ENCODE peak calls at places on chromosomes 12 and 14, in four cellular contexts. X is Calu3, V is fibroblast of mammary gland, U is HepG2. N is an unnamed sample.

GRCh38 chr12:31035944-31036665 is 37.6 kb upstream of the DDX11 start:
- DNase-seq in X (no peak), U (no peak), V (peak), N (no peak)

GRCh38 chr14:35867280-35867629 is 41.1 kb downstream of the BRMS1L start:
- DNase-seq in U (no peak), X (no peak), V (no peak), N (no peak)

GRCh38 chr12:69274861-69275260 is 35.5 kb downstream of the CPSF6 start:
- DNase-seq in U (no peak), V (peak), X (no peak), N (peak)

GRCh38 chr12:38053655-38054464 is 262.7 kb upstream of the ALG10B start:
- DNase-seq in V (no peak), U (peak), X (peak), N (peak)

GRCh38 chr12:105640780-105641179 is 310.3 kb downstream of the C12orf75 start:
- DNase-seq in X (no peak), U (no peak), V (no peak), N (no peak)

GRCh38 chr12:16062611-16063010 is 151.5 kb downstream of the DERA start:
- DNase-seq in V (peak), U (no peak), X (no peak), N (peak)

GRCh38 chr12:1594045-1594294 is 411 bp downstream of the FBXL14 start:
- DNase-seq in V (no peak), X (peak), U (no peak), N (peak)

GRCh38 chr12:128857173-128857770 is 4.0 kb downstream of the GLT1D1 start:
- DNase-seq in X (no peak), U (no peak), V (no peak), N (no peak)

GRCh38 chr14:24868389-24868788 is 181.6 kb downstream of the STXBP6 start:
- DNase-seq in V (no peak), X (no peak), U (no peak), N (no peak)

GRCh38 chr14:76564471-76565119 is 188.7 kb downstream of the ESRRB start:
- DNase-seq in U (no peak), V (peak), X (no peak), N (peak)

GRCh38 chr14:57352771-57353170 is 37.6 kb upstream of the NAA30 start:
- DNase-seq in X (no peak), V (peak), U (no peak), N (peak)

GRCh38 chr14:56885795-56886194 is 75.5 kb upstream of the OTX2 start:
- DNase-seq in V (no peak), U (no peak), X (no peak), N (no peak)

GRCh38 chr14:101872333-101872732 is 92.0 kb upstream of the DYNC1H1 start:
- DNase-seq in X (no peak), U (no peak), V (no peak), N (no peak)
- TF ChIP-seq CTCF in X (no peak), U (no peak), V (no peak), N (no peak)

GRCh38 chr12:118036672-118037411 is 20.3 kb downstream of the RFC5 start:
- DNase-seq in U (no peak), X (no peak), V (no peak), N (no peak)

GRCh38 chr12:118033902-118034301 is 17.4 kb downstream of the RFC5 start:
- DNase-seq in V (peak), U (no peak), X (no peak), N (no peak)

GRCh38 chr12:118034429-118035193 is 18.1 kb downstream of the RFC5 start:
- DNase-seq in U (peak), X (peak), V (peak), N (peak)

GRCh38 chr12:118033331-118033730 is 16.8 kb downstream of the RFC5 start:
- DNase-seq in V (no peak), X (no peak), U (no peak), N (no peak)

GRCh38 chr12:118035194-118036041 is 18.9 kb downstream of the RFC5 start:
- DNase-seq in X (peak), V (peak), U (no peak), N (no peak)
- TF ChIP-seq CTCF in X (no peak), V (peak), U (no peak), N (no peak)

GRCh38 chr12:9389796-9390195 is 181.6 kb upstream of the PZP start:
- DNase-seq in U (no peak), V (no peak), X (no peak), N (no peak)

GRCh38 chr12:9388379-9388778 is 180.2 kb upstream of the PZP start:
- DNase-seq in U (no peak), X (no peak), V (no peak), N (no peak)

GRCh38 chr12:9383585-9383984 is 175.4 kb upstream of the PZP start:
- DNase-seq in X (no peak), U (no peak), V (no peak), N (no peak)

GRCh38 chr12:9390761-9391160 is 182.6 kb upstream of the PZP start:
- DNase-seq in X (no peak), U (no peak), V (no peak), N (no peak)

DNA sequence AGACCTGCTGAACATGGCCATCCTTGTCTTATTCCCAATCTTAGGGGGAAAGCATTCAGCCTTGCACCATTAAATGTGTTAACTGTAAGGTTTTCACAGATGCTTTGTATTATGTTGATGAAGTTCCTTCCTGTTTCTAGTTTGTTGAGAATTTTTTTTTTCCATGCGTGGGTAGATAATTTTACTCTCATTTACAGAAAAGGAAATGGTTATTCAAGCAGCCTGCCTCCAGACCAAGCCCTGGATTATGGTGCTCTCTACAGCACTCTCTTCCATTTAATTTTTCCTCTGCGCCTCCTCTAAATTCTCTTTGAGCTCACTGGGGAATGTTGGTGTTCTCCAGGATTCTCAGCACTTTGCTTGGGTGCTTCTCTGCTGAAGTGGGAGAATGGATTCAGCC is 179.3 kb upstream of the PZP start:
- DNase-seq in X (no peak), V (no peak), U (no peak), N (no peak)
- TF ChIP-seq CTCF in X (no peak), V (no peak), U (no peak), N (no peak)

GRCh38 chr12:119025786-119026185 is 44.4 kb downstream of the SRRM4 start:
- DNase-seq in V (no peak), X (no peak), U (no peak), N (no peak)

GRCh38 chr12:119016715-119017114 is 35.4 kb downstream of the SRRM4 start:
- DNase-seq in U (no peak), V (no peak), X (no peak), N (no peak)

GRCh38 chr12:119024226-119024810 is 43.0 kb downstream of the SRRM4 start:
- DNase-seq in U (no peak), X (no peak), V (no peak), N (no peak)

DNA sequence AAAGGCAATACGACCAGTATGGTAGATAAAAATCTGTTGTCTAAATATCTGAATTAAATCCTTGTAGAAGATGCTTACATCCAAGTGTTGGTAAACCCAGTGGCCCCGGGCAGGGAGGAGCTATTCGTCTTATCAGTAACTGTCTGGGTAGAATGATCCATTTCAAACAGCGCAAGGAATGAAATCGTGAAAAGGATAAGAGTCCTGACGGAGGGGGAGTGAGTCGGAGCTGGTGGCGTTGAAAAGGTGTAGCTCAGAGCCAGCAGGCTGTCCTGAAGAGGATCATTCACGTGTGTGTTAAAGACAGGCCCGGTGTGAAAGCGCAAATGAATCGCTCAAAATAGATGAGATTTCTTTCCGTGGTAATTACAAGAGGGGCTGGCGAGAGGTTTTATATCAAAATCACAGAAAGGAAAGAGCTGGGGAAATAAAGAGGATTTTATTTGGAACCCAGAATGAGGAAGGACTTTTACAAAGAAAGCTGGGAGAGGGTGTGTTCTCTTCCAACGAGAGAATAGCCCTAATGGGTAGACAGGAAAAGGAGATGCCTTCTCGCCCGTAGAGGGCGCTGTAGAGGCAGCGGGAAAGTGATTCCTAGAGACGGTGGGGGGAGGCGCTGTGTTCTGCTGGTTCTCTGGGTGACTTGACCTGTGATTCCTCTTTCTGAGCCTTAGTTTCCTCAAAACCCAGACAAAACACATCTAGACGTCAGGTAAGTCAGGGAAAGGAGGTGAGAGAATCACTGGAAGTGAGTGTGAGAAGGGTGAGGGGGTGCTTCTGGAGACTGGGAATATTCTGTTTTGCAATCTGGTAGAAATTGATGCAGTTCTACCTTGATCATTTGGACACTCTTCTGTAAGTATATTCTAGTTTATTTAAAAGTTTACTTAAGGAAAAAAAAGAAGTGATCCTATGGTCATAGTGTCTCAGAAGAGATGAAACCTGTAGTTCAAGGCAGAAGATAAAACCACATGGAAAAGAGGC is 39.3 kb downstream of the SRRM4 start:
- DNase-seq in V (no peak), X (peak), U (peak), N (no peak)
- TF ChIP-seq CTCF in V (no peak), X (peak), U (peak), N (no peak)